ENCODE peak calls at places on chromosomes 5 and 9, in ten cellular contexts. C is Peyer's patch; L is esophagus squamous epithelium; V is GM23248; J is naive thymus-derived CD4-positive, alpha-beta T cell; P is spleen; S is cardiac muscle cell; W is sigmoid colon; I is CD8-positive, alpha-beta memory T cell; X is transverse colon. G is an unnamed sample.

GRCh38 chr9:38171926-38172325 is 102.9 kb upstream of the SHB start:
- DNase-seq in C (no peak), L (no peak), V (no peak), J (no peak), P (no peak), S (no peak), W (no peak), I (no peak), X (no peak), G (no peak)

GRCh38 chr5:66144799-66145390 is 795 bp downstream of the SREK1 start:
- DNase-seq in C (no peak), L (peak; percentile 42), V (peak; percentile 78), J (no peak), P (no peak), S (no peak), W (no peak), I (peak; percentile 2), X (no peak), G (no peak)

GRCh38 chr9:109100543-109101201 is 19.1 kb downstream of the TMEM245 start:
- DNase-seq in C (no peak), L (no peak), V (no peak), J (no peak), P (no peak), S (no peak), W (no peak), I (no peak), X (no peak), G (no peak)

GRCh38 chr9:35193762-35194161 is 32.0 kb downstream of the UNC13B start:
- DNase-seq in C (no peak), L (no peak), V (peak; percentile 13), J (no peak), P (no peak), S (no peak), W (no peak), I (no peak), X (no peak), G (no peak)

GRCh38 chr9:94298949-94299599 is 29.4 kb downstream of the NUTM2F start:
- DNase-seq in C (no peak), L (no peak), V (no peak), J (no peak), P (no peak), S (peak; percentile 55), W (peak; percentile 84), I (no peak), X (no peak), G (no peak)

GRCh38 chr5:120240716-120241115 is 223.4 kb upstream of the PRR16 start:
- DNase-seq in C (no peak), L (no peak), V (no peak), J (no peak), P (no peak), S (peak; percentile 43), W (no peak), I (no peak), X (no peak), G (no peak)

GRCh38 chr5:180209137-180209581 is at the start of gene RASGEF1C:
- DNase-seq in C (peak; percentile 80), L (no peak), V (peak; percentile 88), J (peak; percentile 31), P (peak; percentile 87), S (peak; percentile 76), W (no peak), I (peak; percentile 37), X (peak; percentile 68), G (peak; percentile 65)

GRCh38 chr5:159951387-159951786 is 35.1 kb downstream of the ADRA1B start:
- DNase-seq in C (no peak), L (no peak), V (no peak), J (no peak), P (no peak), S (peak; percentile 22), W (no peak), I (no peak), X (no peak), G (no peak)

GRCh38 chr9:131657890-131658752 is 81.8 kb downstream of the RAPGEF1 start:
- DNase-seq in C (no peak), L (no peak), V (peak; percentile 93), J (no peak), P (no peak), S (peak; percentile 85), W (no peak), I (no peak), X (no peak), G (no peak)

GRCh38 chr5:66554211-66554610 is 42.0 kb upstream of the MAST4 start:
- DNase-seq in C (no peak), L (no peak), V (peak; percentile 63), J (no peak), P (no peak), S (peak; percentile 84), W (no peak), I (no peak), X (peak; percentile 9), G (no peak)

GRCh38 chr5:158375531-158375930 is 516.6 kb upstream of the CLINT1 start:
- DNase-seq in C (no peak), L (no peak), V (no peak), J (no peak), P (no peak), S (no peak), W (no peak), I (no peak), X (no peak), G (no peak)

GRCh38 chr5:158382473-158382872 is 523.5 kb upstream of the CLINT1 start:
- DNase-seq in C (no peak), L (peak; percentile 4), V (peak; percentile 99), J (no peak), P (no peak), S (peak; percentile 97), W (peak; percentile 90), I (no peak), X (peak; percentile 46), G (peak; percentile 71)

GRCh38 chr5:158376679-158377078 is 517.7 kb upstream of the CLINT1 start:
- DNase-seq in C (no peak), L (no peak), V (no peak), J (no peak), P (no peak), S (no peak), W (no peak), I (no peak), X (no peak), G (no peak)

GRCh38 chr5:158380661-158381060 is 521.7 kb upstream of the CLINT1 start:
- DNase-seq in C (no peak), L (no peak), V (no peak), J (no peak), P (no peak), S (no peak), W (no peak), I (no peak), X (no peak), G (no peak)

GRCh38 chr5:158378931-158379330 is 520.0 kb upstream of the CLINT1 start:
- DNase-seq in C (no peak), L (no peak), V (no peak), J (no peak), P (no peak), S (no peak), W (no peak), I (no peak), X (no peak), G (no peak)
- H3K27ac ChIP-seq in C (no peak overlapping the region), L (no peak overlapping the region), V (no peak overlapping the region), J (no peak overlapping the region), P (no peak overlapping the region), S (no peak overlapping the region), W (no peak overlapping the region), I (no peak overlapping the region), X (no peak overlapping the region), G (no peak overlapping the region)

GRCh38 chr9:121286973-121287721 is 19.2 kb downstream of the GSN start:
- DNase-seq in C (peak; percentile 85), L (peak; percentile 26), V (peak; percentile 95), J (no peak), P (no peak), S (peak; percentile 97), W (peak; percentile 94), I (no peak), X (peak; percentile 87), G (peak; percentile 84)
- H3K4me1 ChIP-seq in C (peaks cover 30% of the 10 kb centered on the region), L (peaks cover 96% of the 10 kb centered on the region), V (peaks cover 62% of the 10 kb centered on the region), J (no peaks in the 10 kb centered on the region), P (peaks cover 86% of the 10 kb centered on the region), S (peaks cover 56% of the 10 kb centered on the region), W (peaks cover 99% of the 10 kb centered on the region), I (no peaks in the 10 kb centered on the region), X (peaks cover 84% of the 10 kb centered on the region), G (peaks cover 72% of the 10 kb centered on the region)

DNA sequence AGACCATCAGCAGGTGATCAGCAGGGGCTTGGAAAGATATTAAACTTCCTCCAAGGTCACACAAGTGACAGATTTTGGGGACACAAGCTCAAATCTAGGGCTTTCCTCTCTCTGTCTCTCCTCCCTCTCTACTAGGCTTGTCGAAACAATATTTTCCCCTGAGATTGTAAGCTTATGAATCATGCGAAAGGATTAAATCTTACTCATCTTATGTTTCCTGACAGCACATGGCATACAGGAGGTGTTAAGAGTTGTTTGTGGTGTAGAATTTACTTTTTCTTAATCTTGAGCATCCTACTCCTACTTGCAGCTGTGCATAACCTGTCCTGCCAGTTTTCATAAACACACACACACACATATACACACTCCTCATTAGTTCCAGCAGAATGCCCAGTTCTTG is 186.3 kb downstream of the MARCHF11 start:
- DNase-seq in C (no peak), L (no peak), V (peak; percentile 80), J (no peak), P (no peak), S (peak; percentile 41), W (no peak), I (no peak), X (no peak), G (no peak)
- H3K27ac ChIP-seq in C (no peak overlapping the region), L (peak overlapping the region; percentile 34), V (no peak overlapping the region), J (no peak overlapping the region), P (no peak overlapping the region), S (no peak overlapping the region), W (no peak overlapping the region), I (no peak overlapping the region), X (no peak overlapping the region), G (no peak overlapping the region)

GRCh38 chr9:5846080-5846479 is 13.2 kb upstream of the ERMP1 start:
- DNase-seq in C (no peak), L (no peak), V (no peak), J (no peak), P (no peak), S (no peak), W (no peak), I (no peak), X (no peak), G (no peak)

GRCh38 chr9:5839572-5839902 is 6.6 kb upstream of the ERMP1 start:
- DNase-seq in C (no peak), L (no peak), V (no peak), J (no peak), P (no peak), S (no peak), W (no peak), I (no peak), X (no peak), G (no peak)

GRCh38 chr9:5845147-5845531 is 12.2 kb upstream of the ERMP1 start:
- DNase-seq in C (no peak), L (no peak), V (no peak), J (no peak), P (no peak), S (no peak), W (no peak), I (no peak), X (no peak), G (no peak)

GRCh38 chr9:5843450-5844249 is 10.7 kb upstream of the ERMP1 start:
- DNase-seq in C (no peak), L (no peak), V (no peak), J (no peak), P (no peak), S (peak; percentile 58), W (no peak), I (no peak), X (no peak), G (no peak)

DNA sequence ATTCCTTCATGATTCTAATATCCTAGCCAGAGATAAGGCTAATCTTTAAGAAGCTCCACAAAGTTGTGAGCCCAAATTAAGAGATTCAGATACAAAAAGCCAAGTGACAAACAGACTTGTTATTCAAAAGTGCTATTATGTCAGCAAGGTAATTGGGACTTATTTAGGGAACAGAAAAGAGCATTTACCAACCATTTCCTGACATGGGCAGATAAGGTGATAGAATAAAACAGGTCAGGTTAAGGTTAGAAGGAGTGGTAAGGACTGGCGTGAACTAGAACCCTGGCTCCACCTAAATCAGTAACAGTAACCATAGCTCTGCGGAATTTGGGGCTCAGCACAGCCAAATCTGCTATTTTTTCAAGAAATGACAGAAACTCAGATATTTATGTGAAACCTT is 10.0 kb upstream of the ERMP1 start:
- DNase-seq in C (no peak), L (no peak), V (no peak), J (no peak), P (no peak), S (no peak), W (no peak), I (no peak), X (no peak), G (no peak)
- H3K4me1 ChIP-seq in C (peaks cover 8% of the 10 kb centered on the region), L (peaks cover 36% of the 10 kb centered on the region), V (peaks cover 8% of the 10 kb centered on the region), J (peaks cover 45% of the 10 kb centered on the region), P (peaks cover 28% of the 10 kb centered on the region), S (peaks cover 16% of the 10 kb centered on the region), W (no peaks in the 10 kb centered on the region), I (peaks cover 55% of the 10 kb centered on the region), X (peaks cover 16% of the 10 kb centered on the region), G (peaks cover 9% of the 10 kb centered on the region)

G was measured in psoas muscle.